ENCODE peak calls at places on chromosome 9, in seven cellular contexts. P, K, R, X, E, D and J are unnamed samples.
A peak's percentile ranks its signal among the peaks of the same experiment; 100 is the strongest.

GRCh38 chr9:135898634-135899407 is 8.5 kb downstream of the CAMSAP1 start:
- DNase-seq in E (peak; percentile 93), D (peak; percentile 59), K (no peak), P (peak; percentile 32), X (no peak), R (no peak), J (peak; percentile 56)

GRCh38 chr9:134130503-134131375 is 5.1 kb upstream of the WDR5 start:
- DNase-seq in K (peak; percentile 52), E (peak; percentile 60), R (no peak), X (no peak), D (peak; percentile 31), P (no peak), J (no peak)

GRCh38 chr9:135198889-135199288 is 111.4 kb downstream of the OLFM1 start:
- DNase-seq in R (no peak), K (no peak), D (no peak), E (no peak), X (no peak), P (no peak), J (no peak)

GRCh38 chr9:130484362-130485072 is 39.8 kb downstream of the ASS1 start:
- DNase-seq in X (no peak), K (no peak), R (no peak), D (no peak), E (no peak), P (no peak), J (no peak)

GRCh38 chr9:72883867-72884266 is 69.0 kb downstream of the ALDH1A1 start:
- DNase-seq in X (no peak), E (no peak), P (no peak), R (no peak), D (no peak), K (no peak), J (no peak)

GRCh38 chr9:755454-756381 is 85.8 kb upstream of the DMRT1 start:
- DNase-seq in R (peak; percentile 64), P (peak; percentile 32), X (peak; percentile 37), D (peak; percentile 85), E (peak; percentile 86), K (no peak), J (peak; percentile 97)

GRCh38 chr9:5587024-5587423 is 41.9 kb upstream of the RIC1 start:
- DNase-seq in K (no peak), R (no peak), P (no peak), X (no peak), E (peak; percentile 63), D (peak; percentile 70), J (peak; percentile 58)

GRCh38 chr9:89874351-89875321 is 269.8 kb downstream of the GADD45G start:
- DNase-seq in D (no peak), P (peak; percentile 64), K (no peak), E (no peak), R (peak; percentile 58), X (peak; percentile 39), J (no peak)

GRCh38 chr9:93673844-93674334 is 97.5 kb downstream of the PHF2 start:
- DNase-seq in R (peak; percentile 54), X (no peak), E (no peak), D (no peak), P (peak; percentile 79), K (no peak), J (no peak)

GRCh38 chr9:109199676-109200075 is 32.6 kb upstream of the FRRS1L start:
- DNase-seq in D (no peak), K (no peak), X (no peak), R (no peak), E (no peak), P (no peak), J (no peak)

GRCh38 chr9:38652486-38652885 is 32.1 kb upstream of the ANKRD18A start:
- DNase-seq in R (no peak), P (no peak), E (no peak), D (no peak), K (no peak), X (no peak), J (no peak)

GRCh38 chr9:134325096-134325812 is 1.0 kb upstream of the RXRA start:
- DNase-seq in X (peak; percentile 66), P (no peak), E (peak; percentile 58), R (no peak), D (peak; percentile 56), K (no peak), J (peak; percentile 65)

GRCh38 chr9:101791938-101792337 is 53.5 kb upstream of the GRIN3A start:
- DNase-seq in X (no peak), K (no peak), R (no peak), D (no peak), P (no peak), E (peak; percentile 0), J (peak; percentile 1)

GRCh38 chr9:129584136-129584535 is 36.8 kb downstream of the C9orf50 start:
- DNase-seq in D (peak; percentile 91), R (peak; percentile 73), P (no peak), X (peak; percentile 71), K (no peak), E (peak; percentile 90), J (peak; percentile 79)

GRCh38 chr9:133520121-133520835 is 4.5 kb downstream of the MYMK start:
- DNase-seq in D (no peak), K (no peak), E (no peak), X (no peak), P (no peak), R (no peak), J (no peak)

GRCh38 chr9:31542384-31543055 is 841.9 kb upstream of the ACO1 start:
- DNase-seq in D (peak; percentile 90), E (peak; percentile 48), R (peak; percentile 65), K (no peak), P (no peak), X (no peak), J (peak; percentile 59)

GRCh38 chr9:106400950-106401349 is 462.0 kb upstream of the ZNF462 start:
- DNase-seq in D (no peak), K (no peak), R (no peak), E (no peak), X (no peak), P (no peak), J (no peak)

GRCh38 chr9:134258332-134258731 is 67.9 kb upstream of the RXRA start:
- DNase-seq in X (no peak), K (no peak), E (no peak), R (no peak), D (no peak), P (no peak), J (no peak)

GRCh38 chr9:93826209-93826608 is 128.9 kb downstream of the BARX1 start:
- DNase-seq in K (no peak), E (no peak), X (no peak), P (peak; percentile 63), D (no peak), R (no peak), J (no peak)

GRCh38 chr9:120707170-120707569 is 7.1 kb downstream of the MEGF9 start:
- DNase-seq in P (no peak), R (no peak), D (no peak), X (no peak), K (no peak), E (no peak), J (no peak)

GRCh38 chr9:14317667-14318255 is 3.8 kb upstream of the NFIB start:
- DNase-seq in D (no peak), E (no peak), X (no peak), K (no peak), P (no peak), R (no peak), J (no peak)

GRCh38 chr9:87787735-87788134 is 61.8 kb downstream of the CTSL start:
- DNase-seq in P (no peak), E (no peak), D (peak; percentile 7), K (no peak), X (no peak), R (no peak), J (no peak)

GRCh38 chr9:113143432-113144227 is 7.2 kb upstream of the SLC31A2 start:
- DNase-seq in R (no peak), K (no peak), P (no peak), E (no peak), D (no peak), X (no peak), J (no peak)

GRCh38 chr9:2199999-2200796 is 185.1 kb downstream of the SMARCA2 start:
- DNase-seq in K (no peak), X (no peak), P (no peak), D (no peak), E (no peak), R (no peak), J (no peak)
- TF ChIP-seq CTCF in K (no peak), X (no peak), P (no peak), D (no peak), E (no peak), R (no peak), J (no peak)

GRCh38 chr9:82938426-82938825 is 124.5 kb downstream of the RASEF start:
- DNase-seq in X (no peak), R (no peak), K (no peak), P (no peak), D (no peak), E (no peak), J (no peak)

GRCh38 chr9:82940386-82940785 is 122.6 kb downstream of the RASEF start:
- DNase-seq in P (no peak), E (no peak), K (no peak), X (no peak), R (no peak), D (no peak), J (no peak)

GRCh38 chr9:82934949-82935348 is 128.0 kb downstream of the RASEF start:
- DNase-seq in E (peak; percentile 78), K (no peak), D (peak; percentile 62), X (no peak), P (no peak), R (no peak), J (peak; percentile 79)

GRCh38 chr9:82939451-82939850 is 123.5 kb downstream of the RASEF start:
- DNase-seq in E (no peak), X (no peak), R (no peak), D (no peak), K (no peak), P (no peak), J (no peak)
- H3K4me3 ChIP-seq in E (no peak overlapping the region), X (no peak overlapping the region), R (no peak overlapping the region), D (no peak overlapping the region), K (no peak overlapping the region), P (no peak overlapping the region), J (no peak overlapping the region)

GRCh38 chr9:122158202-122158601 is 1.4 kb downstream of the NDUFA8 start:
- DNase-seq in R (no peak), P (peak; percentile 31), K (no peak), X (no peak), D (peak; percentile 60), E (peak; percentile 52), J (peak; percentile 34)
- TF ChIP-seq CTCF in R (peak; percentile 29), P (no peak), K (no peak), X (peak; percentile 59), D (peak; percentile 68), E (peak; percentile 69), J (peak; percentile 63)

DNA sequence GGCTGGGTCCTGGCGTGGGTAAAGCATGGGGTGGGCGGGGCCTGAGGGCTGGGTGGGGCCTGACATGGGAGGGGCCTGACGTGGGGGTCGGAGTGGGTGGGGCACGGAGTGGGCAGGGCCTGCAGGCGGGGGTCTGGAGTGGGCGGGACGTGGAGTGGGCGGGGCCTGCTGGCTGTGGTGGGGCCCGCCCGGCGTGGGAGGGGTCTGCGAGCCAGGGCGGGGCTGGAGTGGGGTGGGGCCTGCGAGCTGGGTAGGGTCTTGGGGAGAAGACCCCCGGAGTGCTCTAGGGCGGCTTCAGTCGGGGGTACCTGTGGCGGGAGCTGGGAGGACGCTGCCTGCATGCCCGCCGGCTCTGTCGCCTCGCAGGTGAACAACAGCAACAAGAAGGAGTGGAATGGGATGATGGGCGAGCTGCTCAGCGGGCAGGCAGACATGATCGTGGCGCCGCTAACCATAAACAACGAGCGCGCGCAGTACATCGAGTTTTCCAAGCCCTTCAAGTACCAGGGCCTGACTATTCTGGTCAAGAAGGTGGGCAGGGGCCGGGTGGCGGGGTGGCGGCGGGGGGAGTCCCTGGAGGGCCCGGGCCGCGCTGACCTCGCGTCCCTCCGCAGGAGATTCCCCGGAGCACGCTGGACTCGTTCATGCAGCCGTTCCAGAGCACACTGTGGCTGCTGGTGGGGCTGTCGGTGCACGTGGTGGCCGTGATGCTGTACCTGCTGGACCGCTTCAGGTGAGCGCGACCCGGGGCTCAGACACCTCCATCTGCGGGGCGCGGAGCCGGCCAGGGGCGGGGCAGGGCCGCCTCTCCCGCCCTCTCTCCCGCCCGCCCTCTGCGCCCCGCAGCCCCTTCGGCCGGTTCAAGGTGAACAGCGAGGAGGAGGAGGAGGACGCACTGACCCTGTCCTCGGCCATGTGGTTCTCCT is 8.0 kb downstream of the LRRC26 start:
- DNase-seq in P (no peak), K (no peak), E (no peak), X (no peak), D (no peak), R (no peak), J (no peak)
- H3K4me3 ChIP-seq in P (peak overlapping the region; percentile 22), K (no peak overlapping the region), E (no peak overlapping the region), X (no peak overlapping the region), D (no peak overlapping the region), R (peak overlapping the region; percentile 4), J (no peak overlapping the region)